ENCODE peak calls at places on chromosomes 12 and 14, in ten cellular contexts. N is ovary, Q is lower leg skin, G is esophagus squamous epithelium, H is tibial nerve, V is HCT116, W is A549, M is body of pancreas, F is K562, R is stomach. C is an unnamed sample.
A peak's percentile ranks its signal among the peaks of the same experiment; 100 is the strongest.

GRCh38 chr12:49364989-49365388 is 2.3 kb upstream of the SPATS2 start:
- DNase-seq in N (no peak), Q (no peak), G (no peak), H (no peak), V (no peak), W (no peak), M (no peak), F (no peak), R (no peak), C (no peak)

GRCh38 chr14:104557086-104557485 is 22.5 kb upstream of the C14orf180 start:
- DNase-seq in N (no peak), Q (no peak), G (no peak), H (no peak), V (no peak), W (no peak), M (peak; percentile 0), F (no peak), R (no peak), C (no peak)

GRCh38 chr12:98352835-98353234 is 162.6 kb upstream of the TMPO start:
- DNase-seq in N (no peak), Q (no peak), G (no peak), H (no peak), V (no peak), W (peak; percentile 26), M (no peak), F (no peak), R (no peak), C (no peak)

GRCh38 chr12:121452356-121453021 is 52.6 kb downstream of the RNF34 start:
- DNase-seq in N (no peak), Q (peak; percentile 43), G (no peak), H (no peak), V (no peak), W (no peak), M (no peak), F (no peak), R (no peak), C (no peak)

GRCh38 chr12:109385339-109386078 is 37.8 kb downstream of the MYO1H start:
- DNase-seq in N (no peak), Q (peak; percentile 79), G (no peak), H (no peak), V (peak; percentile 51), W (peak; percentile 51), M (no peak), F (peak; percentile 14), R (no peak), C (peak; percentile 19)

GRCh38 chr12:46950116-46950515 is 124.3 kb upstream of the SLC38A4 start:
- DNase-seq in N (no peak), Q (no peak), G (no peak), H (no peak), V (no peak), W (no peak), M (no peak), F (no peak), R (no peak), C (no peak)

GRCh38 chr12:122028165-122028591 is 6.5 kb downstream of the BCL7A start:
- DNase-seq in N (no peak), Q (no peak), G (no peak), H (no peak), V (no peak), W (no peak), M (no peak), F (no peak), R (no peak), C (no peak)

GRCh38 chr12:46786774-46787173 is 39.0 kb downstream of the SLC38A4 start:
- DNase-seq in N (no peak), Q (no peak), G (no peak), H (no peak), V (no peak), W (no peak), M (no peak), F (no peak), R (no peak), C (no peak)

GRCh38 chr12:1932264-1932777 is 13.9 kb upstream of the CACNA2D4 start:
- DNase-seq in N (no peak), Q (no peak), G (no peak), H (no peak), V (no peak), W (no peak), M (peak; percentile 49), F (no peak), R (peak; percentile 81), C (no peak)

GRCh38 chr14:53946071-53946403 is 10.6 kb downstream of the BMP4 start:
- DNase-seq in N (no peak), Q (no peak), G (no peak), H (no peak), V (no peak), W (no peak), M (no peak), F (no peak), R (no peak), C (no peak)

GRCh38 chr12:132356686-132357622 is 27.6 kb upstream of the GALNT9 start:
- DNase-seq in N (no peak), Q (peak; percentile 29), G (no peak), H (no peak), V (peak; percentile 22), W (peak; percentile 67), M (no peak), F (peak; percentile 27), R (no peak), C (peak; percentile 99)

GRCh38 chr12:91347686-91348085 is 165.1 kb upstream of the DCN start:
- DNase-seq in N (no peak), Q (no peak), G (no peak), H (no peak), V (no peak), W (no peak), M (no peak), F (no peak), R (no peak), C (no peak)

GRCh38 chr12:117032593-117033381 is 66.4 kb downstream of the TESC start:
- DNase-seq in N (peak; percentile 41), Q (no peak), G (no peak), H (no peak), V (no peak), W (no peak), M (peak; percentile 90), F (no peak), R (peak; percentile 25), C (no peak)

GRCh38 chr12:106978035-106978800 is 8.7 kb downstream of the MTERF2 start:
- DNase-seq in N (peak; percentile 73), Q (no peak), G (no peak), H (peak; percentile 42), V (no peak), W (no peak), M (peak; percentile 75), F (no peak), R (peak; percentile 69), C (no peak)

GRCh38 chr12:51147309-51147708 is 25.6 kb downstream of the TFCP2 start:
- DNase-seq in N (no peak), Q (no peak), G (no peak), H (no peak), V (no peak), W (no peak), M (no peak), F (no peak), R (no peak), C (no peak)

GRCh38 chr12:29376118-29376517 is 4.9 kb downstream of the ERGIC2 start:
- DNase-seq in N (no peak), Q (no peak), G (no peak), H (no peak), V (no peak), W (no peak), M (no peak), F (no peak), R (no peak), C (no peak)

GRCh38 chr12:32365473-32366064 is 33.8 kb upstream of the FGD4 start:
- DNase-seq in N (peak; percentile 61), Q (peak; percentile 43), G (no peak), H (no peak), V (peak; percentile 58), W (peak; percentile 49), M (peak; percentile 72), F (peak; percentile 70), R (peak; percentile 61), C (peak; percentile 26)

GRCh38 chr12:52052471-52053186 is 1.4 kb downstream of the NR4A1 start:
- DNase-seq in N (peak; percentile 66), Q (no peak), G (no peak), H (no peak), V (no peak), W (no peak), M (peak; percentile 69), F (peak; percentile 42), R (peak; percentile 77), C (no peak)

DNA sequence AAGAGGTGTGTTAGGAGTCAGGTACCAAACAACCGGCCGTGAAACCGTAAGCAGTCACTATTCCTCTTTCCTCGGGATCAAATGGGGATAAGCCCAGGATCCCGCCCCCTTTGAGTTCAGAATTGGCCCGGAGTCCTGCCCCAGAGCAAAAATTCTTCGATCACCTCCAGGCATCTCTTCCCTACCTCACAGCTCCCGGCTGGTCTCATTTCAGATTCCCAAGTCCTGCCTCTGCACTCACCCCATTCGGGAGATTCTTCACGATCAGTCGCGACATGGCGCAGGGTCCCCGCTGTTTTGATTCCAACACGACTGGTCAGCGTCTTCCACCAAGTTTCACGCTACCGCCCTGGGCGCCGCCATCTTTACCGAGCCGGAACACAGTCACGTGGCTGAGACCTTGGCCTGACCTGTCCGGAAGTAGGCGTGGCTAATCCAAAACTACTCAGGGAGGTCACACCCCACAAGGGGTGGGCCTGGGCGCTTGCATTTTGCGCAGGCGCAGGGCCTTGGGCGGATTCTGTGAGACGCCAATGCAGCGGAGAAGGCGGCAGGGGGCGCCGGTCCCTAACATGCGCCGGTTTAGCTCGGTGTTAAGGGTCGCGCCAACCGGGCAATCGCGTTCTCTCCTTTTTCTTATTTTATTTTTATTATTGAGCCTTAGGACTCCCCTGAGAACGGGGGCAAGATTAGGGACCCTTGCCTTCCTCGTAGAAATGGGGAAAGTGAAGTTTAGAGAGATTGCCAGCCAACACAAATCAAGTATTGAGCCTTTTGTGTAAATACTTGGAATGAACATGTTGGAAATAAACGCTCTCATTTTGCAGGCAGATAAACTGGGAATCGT is at the start of gene RBM19:
- DNase-seq in N (peak; percentile 97), Q (peak; percentile 98), G (peak; percentile 89), H (peak; percentile 92), V (peak; percentile 96), W (peak; percentile 97), M (peak; percentile 98), F (peak; percentile 99), R (peak; percentile 98), C (peak; percentile 90)
- TF ChIP-seq POLR2A in N (peak; percentile 42), Q (no peak), G (peak; percentile 51), H (peak; percentile 26), V (peak; percentile 43), W (peak; percentile 77), M (peak; percentile 44), F (peak; percentile 83), R (no peak), C (peak; percentile 54)

GRCh38 chr14:92106095-92106937 is at the start of gene ATXN3:
- DNase-seq in N (peak; percentile 98), Q (peak; percentile 97), G (peak; percentile 86), H (peak; percentile 90), V (peak; percentile 97), W (peak; percentile 98), M (peak; percentile 97), F (peak; percentile 97), R (peak; percentile 97), C (peak; percentile 94)
- TF ChIP-seq POLR2A in N (peak; percentile 50), Q (no peak), G (peak; percentile 64), H (peak; percentile 20), V (peak; percentile 55), W (peak; percentile 36), M (no peak), F (peak; percentile 77), R (no peak), C (peak; percentile 38)

GRCh38 chr14:60204843-60205774 is 39.9 kb upstream of the DHRS7 start:
- DNase-seq in N (no peak), Q (no peak), G (no peak), H (no peak), V (no peak), W (no peak), M (no peak), F (no peak), R (no peak), C (no peak)
- TF ChIP-seq POLR2A in N (no peak), Q (no peak), G (no peak), H (no peak), V (no peak), W (no peak), M (no peak), F (no peak), R (no peak), C (no peak)

GRCh38 chr14:24114536-24115450 is at the start of the genes DCAF11 and NRL:
- DNase-seq in N (peak; percentile 98), Q (peak; percentile 99), G (peak; percentile 95), H (peak; percentile 98), V (peak; percentile 100), W (peak; percentile 99), M (peak; percentile 99), F (peak; percentile 88), R (peak; percentile 97), C (peak; percentile 82)
- TF ChIP-seq POLR2A in N (peak; percentile 74), Q (no peak), G (peak; percentile 59), H (no peak), V (peak; percentile 2), W (peak; percentile 3), M (peak; percentile 90), F (no peak), R (no peak), C (peak; percentile 20)

C was measured in H54.